ENCODE peak calls at places on chromosomes 6 and 20, in four cellular contexts. W is amygdala, J is NCI-H2081, L is EL. Z is an unnamed sample.

GRCh38 chr20:43776691-43777090 is 49.9 kb upstream of the GTSF1L start:
- DNase-seq in J (no peak), W (no peak), L (no peak), Z (no peak)

GRCh38 chr6:107272246-107272645 is 156.9 kb upstream of the BEND3 start:
- DNase-seq in J (no peak), L (no peak), W (no peak), Z (no peak)

GRCh38 chr6:11143394-11144371 is 32.2 kb upstream of the ERVFRD-1 start:
- DNase-seq in J (no peak), L (peak; percentile 95), W (no peak), Z (no peak)

GRCh38 chr20:62570403-62570802 is 71.9 kb upstream of the SLCO4A1 start:
- DNase-seq in L (no peak), J (no peak), W (no peak), Z (no peak)

GRCh38 chr20:24795444-24795843 is 153.6 kb upstream of the CST7 start:
- DNase-seq in J (no peak), W (no peak), L (peak; percentile 30), Z (no peak)

GRCh38 chr20:10495173-10495572 is 60.1 kb downstream of the SLX4IP start:
- DNase-seq in L (no peak), J (no peak), W (no peak), Z (no peak)

GRCh38 chr6:147141690-147142308 is 62.4 kb upstream of the STXBP5 start:
- DNase-seq in L (peak; percentile 39), J (no peak), W (no peak), Z (no peak)

GRCh38 chr6:152110878-152111820 is 303.7 kb downstream of the ESR1 start:
- DNase-seq in J (no peak), W (no peak), L (peak; percentile 67), Z (no peak)

GRCh38 chr6:120431841-120432240 is 902.4 kb downstream of the TBC1D32 start:
- DNase-seq in L (no peak), J (no peak), W (no peak), Z (no peak)

GRCh38 chr6:117624869-117625481 is 22.7 kb upstream of the GOPC start:
- DNase-seq in W (no peak), L (no peak), J (no peak), Z (no peak)

GRCh38 chr6:115241373-115241772 is 819.3 kb downstream of the FRK start:
- DNase-seq in W (no peak), J (no peak), L (no peak), Z (no peak)

GRCh38 chr6:125906158-125906998 is 50.2 kb upstream of the HINT3 start:
- DNase-seq in L (peak; percentile 45), W (no peak), J (no peak), Z (no peak)

GRCh38 chr20:62088258-62089127 is 22.8 kb upstream of the TAF4 start:
- DNase-seq in W (no peak), L (peak; percentile 82), J (no peak), Z (no peak)

GRCh38 chr6:25111782-25112181 is 167.4 kb upstream of the CARMIL1 start:
- DNase-seq in L (no peak), W (no peak), J (no peak), Z (no peak)

GRCh38 chr6:28124350-28124970 is at the start of gene ZSCAN16:
- DNase-seq in J (peak; percentile 95), W (peak; percentile 81), L (peak; percentile 83), Z (peak; percentile 60)

GRCh38 chr20:44651507-44652373 is at the start of gene ADA:
- DNase-seq in W (peak; percentile 58), J (peak; percentile 44), L (peak; percentile 64), Z (peak; percentile 75)

GRCh38 chr6:41657131-41658094 is 19.1 kb downstream of the MDFI start:
- DNase-seq in L (no peak), J (no peak), W (no peak), Z (no peak)

GRCh38 chr6:14743465-14744211 is 502.2 kb upstream of the JARID2 start:
- DNase-seq in J (no peak), W (no peak), L (peak; percentile 98), Z (no peak)

GRCh38 chr20:48879609-48880008 is 41.9 kb upstream of the ARFGEF2 start:
- DNase-seq in W (no peak), J (no peak), L (peak; percentile 33), Z (no peak)

GRCh38 chr6:135014353-135014832 is 40.2 kb downstream of the HBS1L start:
- DNase-seq in L (no peak), W (no peak), J (no peak), Z (no peak)

GRCh38 chr6:123456836-123457235 is 179.9 kb downstream of the TRDN start:
- DNase-seq in W (no peak), J (no peak), L (no peak), Z (no peak)

GRCh38 chr20:62596921-62597320 is 45.4 kb upstream of the SLCO4A1 start:
- DNase-seq in W (no peak), J (no peak), L (no peak), Z (no peak)

GRCh38 chr20:63664861-63665594 is 6.9 kb downstream of the RTEL1 start:
- DNase-seq in L (no peak), W (peak; percentile 69), J (no peak), Z (no peak)

GRCh38 chr6:27138837-27139752 is 108.4 kb upstream of the PRSS16 start:
- DNase-seq in L (peak; percentile 88), J (no peak), W (no peak), Z (peak; percentile 25)

GRCh38 chr20:431012-431904 is 23.2 kb downstream of the RBCK1 start:
- DNase-seq in W (peak; percentile 86), L (peak; percentile 61), J (peak; percentile 69), Z (peak; percentile 89)

GRCh38 chr6:2853766-2854393 is 12.2 kb upstream of the SERPINB1 start:
- DNase-seq in J (no peak), L (peak; percentile 88), W (no peak), Z (no peak)

GRCh38 chr6:170298688-170299087 is 7.8 kb upstream of the DLL1 start:
- DNase-seq in J (no peak), W (no peak), L (no peak), Z (no peak)

Z was measured in frontal cortex.